ENCODE peak calls at places on chromosomes 5 and 9, in seven cellular contexts. Y is NCI-H2171 treated with DMSO at 0.1 percent for 48 hours, E is amniotic stem cell, U is kidney epithelial cell, T is COLO829, C is left kidney, Q is lower lobe of right lung. P is an unnamed sample.

GRCh38 chr5:168472329-168472728 is 13.9 kb upstream of the RARS1 start:
- DNase-seq in Y (no peak), E (peak), U (peak), T (peak), C (no peak), Q (no peak), P (peak)

GRCh38 chr5:152264656-152265055 is 140.4 kb downstream of the NMUR2 start:
- DNase-seq in Y (no peak), E (no peak), U (no peak), T (no peak), C (no peak), Q (no peak), P (no peak)

GRCh38 chr5:56350595-56351170 is 117.6 kb upstream of the ANKRD55 start:
- DNase-seq in Y (no peak), E (peak), U (peak), T (peak), C (no peak), Q (peak), P (peak)

GRCh38 chr5:154653418-154653763 is 101.8 kb upstream of the LARP1 start:
- DNase-seq in Y (no peak), E (no peak), U (no peak), T (no peak), C (no peak), Q (no peak), P (no peak)

GRCh38 chr5:124606116-124606515 is 140.3 kb downstream of the ZNF608 start:
- DNase-seq in Y (no peak), E (no peak), U (no peak), T (no peak), C (no peak), Q (no peak), P (no peak)

GRCh38 chr9:126705311-126705766 is 91.6 kb downstream of the LMX1B start:
- DNase-seq in Y (peak), E (peak), U (no peak), T (peak), C (peak), Q (peak), P (peak)

GRCh38 chr9:16335788-16336580 is 534.5 kb downstream of the BNC2 start:
- DNase-seq in Y (no peak), E (peak), U (peak), T (peak), C (no peak), Q (no peak), P (peak)

GRCh38 chr5:72394688-72395087 is 74.5 kb downstream of the PTCD2 start:
- DNase-seq in Y (no peak), E (no peak), U (no peak), T (no peak), C (peak), Q (no peak), P (peak)

P was measured in SJSA1.